ENCODE peak calls at places on chromosomes 13 and 19, in six cellular contexts. One of them, this sample, is unnamed.

GRCh38 chr19:389246-389934 is 19.6 kb downstream of the C2CD4C start:
- DNase-seq in osteoblast: peak; percentile 59
- DNase-seq in upper lobe of right lung: peak; percentile 34
- DNase-seq in A549: no peak
- DNase-seq in uterus: no peak
- DNase-seq in adrenal gland: no peak
- DNase-seq in this sample: no peak

GRCh38 chr19:5786593-5787551 is 2.3 kb upstream of the PRR22 start:
- DNase-seq in adrenal gland: no peak
- DNase-seq in uterus: no peak
- DNase-seq in osteoblast: peak; percentile 81
- DNase-seq in A549: no peak
- DNase-seq in upper lobe of right lung: no peak
- DNase-seq in this sample: no peak

GRCh38 chr19:17081672-17082630 is 6.4 kb downstream of the MYO9B start:
- DNase-seq in upper lobe of right lung: no peak
- DNase-seq in adrenal gland: no peak
- DNase-seq in A549: no peak
- DNase-seq in osteoblast: peak; percentile 86
- DNase-seq in uterus: peak; percentile 50
- DNase-seq in this sample: no peak

GRCh38 chr19:50519006-50519575 is 5.4 kb upstream of the ASPDH start:
- DNase-seq in adrenal gland: no peak
- DNase-seq in A549: no peak
- DNase-seq in uterus: no peak
- DNase-seq in upper lobe of right lung: no peak
- DNase-seq in osteoblast: peak; percentile 72
- DNase-seq in this sample: no peak

GRCh38 chr19:798415-799075 is 1.3 kb downstream of the PTBP1 start:
- DNase-seq in uterus: no peak
- DNase-seq in A549: no peak
- DNase-seq in upper lobe of right lung: no peak
- DNase-seq in osteoblast: peak; percentile 90
- DNase-seq in adrenal gland: no peak
- DNase-seq in this sample: peak; percentile 59

GRCh38 chr19:54608792-54609191 is 15.4 kb downstream of the LILRA1 start:
- DNase-seq in osteoblast: no peak
- DNase-seq in uterus: no peak
- DNase-seq in A549: no peak
- DNase-seq in adrenal gland: no peak
- DNase-seq in upper lobe of right lung: no peak
- DNase-seq in this sample: no peak

GRCh38 chr19:5065717-5066116 is 96.8 kb downstream of the KDM4B start:
- DNase-seq in adrenal gland: no peak
- DNase-seq in osteoblast: no peak
- DNase-seq in uterus: no peak
- DNase-seq in upper lobe of right lung: no peak
- DNase-seq in A549: no peak
- DNase-seq in this sample: no peak

GRCh38 chr13:110818747-110819146 is 96.1 kb downstream of the ANKRD10 start:
- DNase-seq in uterus: no peak
- DNase-seq in adrenal gland: no peak
- DNase-seq in upper lobe of right lung: peak; percentile 31
- DNase-seq in A549: no peak
- DNase-seq in osteoblast: no peak
- DNase-seq in this sample: no peak

GRCh38 chr19:37778613-37779138 is 710 bp downstream of the ZNF573 start:
- DNase-seq in adrenal gland: no peak
- DNase-seq in A549: peak; percentile 58
- DNase-seq in uterus: no peak
- DNase-seq in osteoblast: peak; percentile 75
- DNase-seq in upper lobe of right lung: no peak
- DNase-seq in this sample: no peak

GRCh38 chr13:59991395-59991794 is 172.3 kb downstream of the DIAPH3 start:
- DNase-seq in A549: no peak
- DNase-seq in upper lobe of right lung: no peak
- DNase-seq in uterus: no peak
- DNase-seq in osteoblast: no peak
- DNase-seq in adrenal gland: no peak
- DNase-seq in this sample: no peak

GRCh38 chr19:1027953-1028902 is 1.8 kb downstream of the CNN2 start:
- DNase-seq in osteoblast: peak; percentile 100
- DNase-seq in upper lobe of right lung: peak; percentile 90
- DNase-seq in uterus: peak; percentile 72
- DNase-seq in A549: peak; percentile 68
- DNase-seq in adrenal gland: no peak
- DNase-seq in this sample: peak; percentile 82

GRCh38 chr13:112328936-112329335 is 47.2 kb upstream of the SPACA7 start:
- DNase-seq in uterus: no peak
- DNase-seq in osteoblast: no peak
- DNase-seq in adrenal gland: no peak
- DNase-seq in upper lobe of right lung: no peak
- DNase-seq in A549: no peak
- DNase-seq in this sample: no peak

GRCh38 chr19:46288896-46289588 is 7.8 kb upstream of the HIF3A start:
- DNase-seq in adrenal gland: peak; percentile 82
- DNase-seq in A549: peak; percentile 73
- DNase-seq in osteoblast: peak; percentile 96
- DNase-seq in upper lobe of right lung: no peak
- DNase-seq in uterus: peak; percentile 44
- DNase-seq in this sample: no peak

GRCh38 chr19:33904681-33905080 is 108.0 kb downstream of the KCTD15 start:
- DNase-seq in upper lobe of right lung: no peak
- DNase-seq in osteoblast: no peak
- DNase-seq in uterus: no peak
- DNase-seq in adrenal gland: no peak
- DNase-seq in A549: peak; percentile 31
- DNase-seq in this sample: no peak

GRCh38 chr13:93309886-93310520 is 83.4 kb downstream of the GPC6 start:
- DNase-seq in uterus: no peak
- DNase-seq in adrenal gland: no peak
- DNase-seq in osteoblast: peak; percentile 86
- DNase-seq in A549: peak; percentile 64
- DNase-seq in upper lobe of right lung: no peak
- DNase-seq in this sample: no peak

GRCh38 chr19:47032171-47032811 is 12.7 kb downstream of the NPAS1 start:
- DNase-seq in uterus: no peak
- DNase-seq in adrenal gland: no peak
- DNase-seq in osteoblast: peak; percentile 92
- DNase-seq in A549: peak; percentile 67
- DNase-seq in upper lobe of right lung: peak; percentile 80
- DNase-seq in this sample: peak; percentile 55

GRCh38 chr13:21837288-21837687 is 166.4 kb downstream of the FGF9 start:
- DNase-seq in osteoblast: no peak
- DNase-seq in upper lobe of right lung: no peak
- DNase-seq in adrenal gland: no peak
- DNase-seq in A549: no peak
- DNase-seq in uterus: no peak
- DNase-seq in this sample: no peak

GRCh38 chr13:112802808-112803207 is 113.0 kb downstream of the ATP11A start:
- DNase-seq in uterus: no peak
- DNase-seq in osteoblast: peak; percentile 25
- DNase-seq in adrenal gland: no peak
- DNase-seq in A549: no peak
- DNase-seq in upper lobe of right lung: no peak
- DNase-seq in this sample: no peak

GRCh38 chr13:85590231-85590931 is 208.8 kb downstream of the SLITRK6 start:
- DNase-seq in osteoblast: no peak
- DNase-seq in upper lobe of right lung: no peak
- DNase-seq in uterus: no peak
- DNase-seq in adrenal gland: no peak
- DNase-seq in A549: peak; percentile 58
- DNase-seq in this sample: no peak

GRCh38 chr13:106612688-106613087 is 44.8 kb upstream of the ARGLU1 start:
- DNase-seq in A549: no peak
- DNase-seq in adrenal gland: peak; percentile 73
- DNase-seq in upper lobe of right lung: peak; percentile 66
- DNase-seq in osteoblast: no peak
- DNase-seq in uterus: peak; percentile 81
- DNase-seq in this sample: no peak

GRCh38 chr19:13119654-13120053 is 1.6 kb downstream of the NACC1 start:
- DNase-seq in uterus: no peak
- DNase-seq in upper lobe of right lung: no peak
- DNase-seq in adrenal gland: peak; percentile 21
- DNase-seq in A549: no peak
- DNase-seq in osteoblast: peak; percentile 95
- DNase-seq in this sample: no peak
- H3K4me3 ChIP-seq in uterus: no peak overlapping the region
- H3K4me3 ChIP-seq in upper lobe of right lung: peak overlapping the region; percentile 88
- H3K4me3 ChIP-seq in adrenal gland: no peak overlapping the region
- H3K4me3 ChIP-seq in A549: peak overlapping the region; percentile 100
- H3K4me3 ChIP-seq in osteoblast: peak overlapping the region; percentile 86
- H3K4me3 ChIP-seq in this sample: no peak overlapping the region

DNA sequence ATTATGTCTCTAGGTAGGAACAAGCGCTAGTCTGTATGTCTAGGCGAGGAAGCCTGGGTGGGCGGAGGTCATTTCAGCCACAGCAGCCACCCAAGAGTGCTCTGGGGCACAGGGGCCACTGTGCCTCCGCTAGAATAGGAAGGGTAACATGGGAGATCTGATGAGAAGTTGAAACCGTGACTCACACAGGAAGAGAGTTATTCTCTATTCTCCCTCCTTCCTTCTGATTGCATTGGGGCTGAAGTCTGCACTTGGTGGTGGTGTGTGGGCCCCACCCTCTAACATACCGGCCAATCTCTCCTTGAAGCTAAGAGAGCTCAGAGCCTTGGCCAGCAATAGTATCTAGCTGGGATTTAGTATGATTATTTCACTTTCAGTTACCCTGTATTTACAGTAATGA is 20.3 kb upstream of the GGACT start:
- DNase-seq in adrenal gland: no peak
- DNase-seq in A549: no peak
- DNase-seq in upper lobe of right lung: no peak
- DNase-seq in osteoblast: no peak
- DNase-seq in uterus: no peak
- DNase-seq in this sample: no peak
- H3K27ac ChIP-seq in adrenal gland: no peak overlapping the region
- H3K27ac ChIP-seq in A549: no peak overlapping the region
- H3K27ac ChIP-seq in upper lobe of right lung: no peak overlapping the region
- H3K27ac ChIP-seq in osteoblast: no peak overlapping the region
- H3K27ac ChIP-seq in uterus: no peak overlapping the region
- H3K27ac ChIP-seq in this sample: no peak overlapping the region

GRCh38 chr19:3810708-3811355 is 24.7 kb upstream of the MATK start:
- DNase-seq in osteoblast: peak; percentile 52
- DNase-seq in upper lobe of right lung: no peak
- DNase-seq in A549: no peak
- DNase-seq in adrenal gland: no peak
- DNase-seq in uterus: no peak
- DNase-seq in this sample: no peak
- H3K4me3 ChIP-seq in osteoblast: no peak overlapping the region
- H3K4me3 ChIP-seq in upper lobe of right lung: no peak overlapping the region
- H3K4me3 ChIP-seq in A549: no peak overlapping the region
- H3K4me3 ChIP-seq in adrenal gland: no peak overlapping the region
- H3K4me3 ChIP-seq in uterus: no peak overlapping the region
- H3K4me3 ChIP-seq in this sample: no peak overlapping the region

DNA sequence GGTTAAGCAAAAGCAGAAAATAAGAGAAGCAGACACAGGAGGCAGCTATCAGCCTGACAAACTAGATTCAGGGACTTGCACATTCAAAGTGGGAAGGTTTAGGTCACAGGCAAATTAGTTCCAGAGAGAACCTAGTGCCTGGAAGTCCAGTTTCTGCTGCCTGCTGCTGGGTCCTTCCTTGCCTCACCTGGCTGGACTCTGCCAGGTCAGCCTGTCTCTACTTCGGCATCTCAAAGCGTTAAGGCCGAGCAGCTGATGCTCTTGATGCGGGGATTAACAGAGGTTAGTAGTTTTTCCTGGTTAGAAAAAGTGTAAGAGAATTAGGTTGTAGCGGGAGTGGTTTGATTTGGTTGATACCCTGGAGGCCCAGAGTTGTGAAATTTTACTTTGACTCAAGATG is 52.0 kb downstream of the KLF5 start:
- DNase-seq in adrenal gland: no peak
- DNase-seq in uterus: no peak
- DNase-seq in upper lobe of right lung: no peak
- DNase-seq in osteoblast: no peak
- DNase-seq in A549: no peak
- DNase-seq in this sample: no peak
- H3K27ac ChIP-seq in adrenal gland: no peak overlapping the region
- H3K27ac ChIP-seq in uterus: no peak overlapping the region
- H3K27ac ChIP-seq in upper lobe of right lung: no peak overlapping the region
- H3K27ac ChIP-seq in osteoblast: no peak overlapping the region
- H3K27ac ChIP-seq in A549: no peak overlapping the region
- H3K27ac ChIP-seq in this sample: no peak overlapping the region

GRCh38 chr13:76993473-76993872 is 1.6 kb downstream of the CLN5 start:
- DNase-seq in osteoblast: no peak
- DNase-seq in adrenal gland: no peak
- DNase-seq in A549: no peak
- DNase-seq in upper lobe of right lung: no peak
- DNase-seq in uterus: no peak
- DNase-seq in this sample: no peak

GRCh38 chr13:76991796-76992547 is at the start of gene CLN5:
- DNase-seq in osteoblast: peak; percentile 97
- DNase-seq in upper lobe of right lung: peak; percentile 98
- DNase-seq in A549: peak; percentile 90
- DNase-seq in adrenal gland: peak; percentile 94
- DNase-seq in uterus: peak; percentile 91
- DNase-seq in this sample: peak; percentile 96

GRCh38 chr13:76993021-76993420 is 1.1 kb downstream of the CLN5 start:
- DNase-seq in A549: no peak
- DNase-seq in upper lobe of right lung: no peak
- DNase-seq in uterus: no peak
- DNase-seq in osteoblast: peak; percentile 72
- DNase-seq in adrenal gland: no peak
- DNase-seq in this sample: no peak

GRCh38 chr13:76992548-76993001 is 694 bp downstream of the CLN5 start:
- DNase-seq in upper lobe of right lung: peak; percentile 69
- DNase-seq in uterus: peak; percentile 27
- DNase-seq in osteoblast: no peak
- DNase-seq in adrenal gland: peak; percentile 34
- DNase-seq in A549: peak; percentile 17
- DNase-seq in this sample: no peak

GRCh38 chr13:76991432-76991795 is 467 bp upstream of the CLN5 start:
- DNase-seq in osteoblast: no peak
- DNase-seq in upper lobe of right lung: no peak
- DNase-seq in uterus: peak; percentile 30
- DNase-seq in adrenal gland: no peak
- DNase-seq in A549: no peak
- DNase-seq in this sample: no peak
- H3K4me3 ChIP-seq in osteoblast: peak overlapping the region; percentile 77
- H3K4me3 ChIP-seq in upper lobe of right lung: peak overlapping the region; percentile 59
- H3K4me3 ChIP-seq in uterus: peak overlapping the region; percentile 68
- H3K4me3 ChIP-seq in adrenal gland: peak overlapping the region; percentile 71
- H3K4me3 ChIP-seq in A549: peak overlapping the region; percentile 83
- H3K4me3 ChIP-seq in this sample: peak overlapping the region; percentile 91

This sample was measured in CD8-positive, alpha-beta memory T cell.